ENCODE peak calls at places on chromosomes 11 and 22, in four cellular contexts. One of them, this sample, is unnamed.

GRCh38 chr11:18490319-18490718 is 34.7 kb downstream of the LDHAL6A start:
- DNase-seq in epithelial cell of esophagus: peak
- DNase-seq in endothelial cell: no peak
- DNase-seq in ovary: no peak
- DNase-seq in this sample: no peak

GRCh38 chr11:27532652-27533325 is 26.2 kb upstream of the LIN7C start:
- DNase-seq in ovary: no peak
- DNase-seq in endothelial cell: no peak
- DNase-seq in epithelial cell of esophagus: peak
- DNase-seq in this sample: no peak

GRCh38 chr11:111408789-111409727 is 30.0 kb upstream of the POU2AF1 start:
- DNase-seq in ovary: no peak
- DNase-seq in epithelial cell of esophagus: no peak
- DNase-seq in endothelial cell: no peak
- DNase-seq in this sample: no peak

GRCh38 chr11:104658177-104658576 is 240.1 kb downstream of the CASP12 start:
- DNase-seq in endothelial cell: no peak
- DNase-seq in epithelial cell of esophagus: no peak
- DNase-seq in ovary: no peak
- DNase-seq in this sample: no peak

GRCh38 chr11:61777234-61778090 is 14.9 kb downstream of the TMEM258 start:
- DNase-seq in epithelial cell of esophagus: no peak
- DNase-seq in endothelial cell: no peak
- DNase-seq in ovary: peak
- DNase-seq in this sample: no peak

GRCh38 chr11:58334708-58335107 is 24.2 kb downstream of the OR5B17 start:
- DNase-seq in epithelial cell of esophagus: peak
- DNase-seq in endothelial cell: no peak
- DNase-seq in ovary: no peak
- DNase-seq in this sample: peak

GRCh38 chr11:45816614-45817013 is 11.7 kb downstream of the SLC35C1 start:
- DNase-seq in ovary: no peak
- DNase-seq in endothelial cell: no peak
- DNase-seq in epithelial cell of esophagus: no peak
- DNase-seq in this sample: no peak

GRCh38 chr11:131686836-131687235 is 316.4 kb downstream of the NTM start:
- DNase-seq in epithelial cell of esophagus: no peak
- DNase-seq in endothelial cell: no peak
- DNase-seq in ovary: no peak
- DNase-seq in this sample: no peak

GRCh38 chr22:16988257-16988656 is 19.8 kb downstream of the GAB4 start:
- DNase-seq in ovary: no peak
- DNase-seq in endothelial cell: no peak
- DNase-seq in epithelial cell of esophagus: no peak
- DNase-seq in this sample: no peak

GRCh38 chr11:86460461-86461404 is 86.0 kb downstream of the CCDC81 start:
- DNase-seq in ovary: no peak
- DNase-seq in epithelial cell of esophagus: no peak
- DNase-seq in endothelial cell: no peak
- DNase-seq in this sample: no peak

GRCh38 chr11:120694706-120695105 is 183.2 kb downstream of the GRIK4 start:
- DNase-seq in epithelial cell of esophagus: no peak
- DNase-seq in endothelial cell: no peak
- DNase-seq in ovary: no peak
- DNase-seq in this sample: no peak

GRCh38 chr11:660681-661444 is 23.8 kb downstream of the DRD4 start:
- DNase-seq in endothelial cell: no peak
- DNase-seq in ovary: no peak
- DNase-seq in epithelial cell of esophagus: no peak
- DNase-seq in this sample: no peak

GRCh38 chr22:42427211-42427610 is 5.0 kb downstream of the NFAM1 start:
- DNase-seq in endothelial cell: no peak
- DNase-seq in ovary: no peak
- DNase-seq in epithelial cell of esophagus: no peak
- DNase-seq in this sample: no peak

GRCh38 chr22:40651563-40652501 is 15.3 kb upstream of the MRTFA start:
- DNase-seq in ovary: peak
- DNase-seq in epithelial cell of esophagus: peak
- DNase-seq in endothelial cell: no peak
- DNase-seq in this sample: peak

GRCh38 chr22:32130464-32130863 is 28.6 kb downstream of the C22orf42 start:
- DNase-seq in epithelial cell of esophagus: no peak
- DNase-seq in endothelial cell: no peak
- DNase-seq in ovary: no peak
- DNase-seq in this sample: no peak

GRCh38 chr11:118519549-118519948 is 7.7 kb upstream of the TTC36 start:
- DNase-seq in ovary: no peak
- DNase-seq in epithelial cell of esophagus: no peak
- DNase-seq in endothelial cell: no peak
- DNase-seq in this sample: no peak

GRCh38 chr22:49917997-49918910 is at the start of the genes ALG12 and CRELD2:
- DNase-seq in ovary: peak
- DNase-seq in endothelial cell: peak
- DNase-seq in epithelial cell of esophagus: peak
- DNase-seq in this sample: peak

GRCh38 chr11:121581607-121582006 is 128.8 kb upstream of the SORL1-AS1 start:
- DNase-seq in endothelial cell: no peak
- DNase-seq in ovary: no peak
- DNase-seq in epithelial cell of esophagus: no peak
- DNase-seq in this sample: no peak

GRCh38 chr11:120601566-120601965 is 90.0 kb downstream of the GRIK4 start:
- DNase-seq in ovary: no peak
- DNase-seq in epithelial cell of esophagus: no peak
- DNase-seq in endothelial cell: no peak
- DNase-seq in this sample: peak

GRCh38 chr22:44003776-44004460 is 20.2 kb upstream of the PARVB start:
- DNase-seq in ovary: no peak
- DNase-seq in endothelial cell: peak
- DNase-seq in epithelial cell of esophagus: no peak
- DNase-seq in this sample: no peak
- TF ChIP-seq CTCF in ovary: no peak
- TF ChIP-seq CTCF in endothelial cell: no peak
- TF ChIP-seq CTCF in epithelial cell of esophagus: no peak
- TF ChIP-seq CTCF in this sample: peak

GRCh38 chr11:10414181-10414580 is 40.9 kb upstream of the AMPD3 start:
- DNase-seq in endothelial cell: no peak
- DNase-seq in ovary: no peak
- DNase-seq in epithelial cell of esophagus: no peak
- DNase-seq in this sample: no peak

GRCh38 chr11:10414659-10415058 is 40.4 kb upstream of the AMPD3 start:
- DNase-seq in epithelial cell of esophagus: no peak
- DNase-seq in ovary: no peak
- DNase-seq in endothelial cell: peak
- DNase-seq in this sample: no peak

GRCh38 chr11:10413268-10413667 is 41.8 kb upstream of the AMPD3 start:
- DNase-seq in endothelial cell: no peak
- DNase-seq in epithelial cell of esophagus: peak
- DNase-seq in ovary: no peak
- DNase-seq in this sample: no peak

GRCh38 chr11:10418259-10418949 is 36.7 kb upstream of the AMPD3 start:
- DNase-seq in ovary: no peak
- DNase-seq in epithelial cell of esophagus: no peak
- DNase-seq in endothelial cell: no peak
- DNase-seq in this sample: no peak

GRCh38 chr11:10415817-10416392 is 39.2 kb upstream of the AMPD3 start:
- DNase-seq in ovary: no peak
- DNase-seq in epithelial cell of esophagus: no peak
- DNase-seq in endothelial cell: no peak
- DNase-seq in this sample: no peak
- TF ChIP-seq CTCF in ovary: no peak
- TF ChIP-seq CTCF in epithelial cell of esophagus: peak
- TF ChIP-seq CTCF in endothelial cell: no peak
- TF ChIP-seq CTCF in this sample: no peak

DNA sequence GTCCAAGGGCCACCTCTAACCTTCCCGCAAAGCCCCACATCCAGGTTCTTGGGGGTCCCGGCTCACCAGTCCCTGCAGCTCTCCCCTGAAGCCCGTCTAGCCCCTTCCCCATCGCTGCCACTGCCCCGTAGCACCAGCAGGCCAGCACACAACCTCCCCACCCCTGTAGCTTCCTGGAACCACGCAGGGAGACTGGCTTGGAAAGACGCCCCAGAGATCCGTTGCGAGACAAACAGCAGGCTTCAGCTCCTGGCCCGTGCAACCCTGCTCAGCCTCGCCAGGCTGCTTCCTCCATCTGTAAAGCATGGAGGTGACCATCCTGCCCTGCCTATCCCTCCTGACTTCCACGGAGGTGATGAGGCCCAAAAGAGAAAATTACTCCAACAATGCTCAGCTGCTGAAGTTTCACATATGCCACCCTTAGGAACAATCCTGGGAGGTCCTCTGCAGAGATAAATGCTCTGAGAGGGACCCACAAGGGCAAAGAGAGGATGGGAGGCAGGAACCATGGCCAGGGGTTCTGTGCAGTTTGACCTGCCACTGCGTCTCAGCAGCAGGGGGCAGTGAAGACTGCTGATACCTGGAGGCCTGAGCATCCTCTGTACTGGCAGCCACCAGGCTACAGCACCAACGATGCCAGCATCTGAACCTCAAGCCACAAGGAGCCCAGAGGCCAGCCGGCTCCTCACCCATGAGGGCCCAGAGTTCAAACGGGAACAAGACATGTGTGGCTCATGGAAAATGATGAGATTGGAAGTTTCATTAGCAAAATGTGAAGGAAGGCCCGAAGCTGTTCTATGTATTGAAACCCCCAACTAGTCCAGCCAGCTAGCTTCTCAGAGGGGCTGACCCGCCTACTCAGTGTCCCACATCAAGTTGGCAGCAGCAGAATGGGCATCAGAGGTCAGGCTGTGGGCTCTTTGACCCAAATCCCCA is 16.1 kb downstream of the DGCR2 start:
- DNase-seq in epithelial cell of esophagus: no peak
- DNase-seq in ovary: no peak
- DNase-seq in endothelial cell: peak
- DNase-seq in this sample: no peak
- TF ChIP-seq CTCF in epithelial cell of esophagus: peak
- TF ChIP-seq CTCF in ovary: no peak
- TF ChIP-seq CTCF in endothelial cell: no peak
- TF ChIP-seq CTCF in this sample: peak

GRCh38 chr22:28054622-28054871 is 135.5 kb upstream of the PITPNB start:
- DNase-seq in endothelial cell: no peak
- DNase-seq in epithelial cell of esophagus: no peak
- DNase-seq in ovary: no peak
- DNase-seq in this sample: no peak

GRCh38 chr22:28052818-28053217 is 133.8 kb upstream of the PITPNB start:
- DNase-seq in ovary: no peak
- DNase-seq in endothelial cell: no peak
- DNase-seq in epithelial cell of esophagus: no peak
- DNase-seq in this sample: no peak

GRCh38 chr22:28053871-28054621 is 135.0 kb upstream of the PITPNB start:
- DNase-seq in epithelial cell of esophagus: no peak
- DNase-seq in endothelial cell: no peak
- DNase-seq in ovary: no peak
- DNase-seq in this sample: no peak

GRCh38 chr22:28051091-28051786 is 132.2 kb upstream of the PITPNB start:
- DNase-seq in epithelial cell of esophagus: no peak
- DNase-seq in endothelial cell: no peak
- DNase-seq in ovary: no peak
- DNase-seq in this sample: no peak

DNA sequence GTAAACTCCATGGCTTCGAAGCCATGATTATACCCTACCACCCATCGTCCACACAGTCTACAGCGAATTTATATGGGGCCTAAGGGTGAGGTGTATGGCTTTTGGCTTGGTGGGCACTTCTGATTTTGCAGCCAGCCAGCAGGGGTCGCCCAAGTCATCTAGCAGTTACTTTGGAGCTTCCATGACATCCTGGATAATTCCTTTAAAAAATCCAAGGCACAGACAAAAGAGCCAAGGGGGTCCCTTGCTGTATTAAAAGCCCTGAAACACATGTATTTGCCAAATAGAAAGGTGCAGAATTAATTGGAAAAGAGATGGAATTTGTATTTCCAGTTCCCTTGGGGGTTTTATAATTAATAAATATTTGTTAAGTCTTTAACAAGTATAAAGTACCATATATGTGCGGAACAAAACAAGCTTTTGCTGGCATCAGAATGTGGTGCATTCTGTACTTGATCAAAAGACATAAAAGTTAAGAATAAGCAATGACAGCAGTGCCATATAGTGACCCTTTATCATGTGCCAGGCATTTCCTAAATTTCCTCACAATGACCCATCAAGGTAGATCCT is 132.8 kb upstream of the PITPNB start:
- DNase-seq in epithelial cell of esophagus: peak
- DNase-seq in ovary: peak
- DNase-seq in endothelial cell: peak
- DNase-seq in this sample: no peak
- TF ChIP-seq CTCF in epithelial cell of esophagus: peak
- TF ChIP-seq CTCF in ovary: peak
- TF ChIP-seq CTCF in endothelial cell: peak
- TF ChIP-seq CTCF in this sample: peak

DNA sequence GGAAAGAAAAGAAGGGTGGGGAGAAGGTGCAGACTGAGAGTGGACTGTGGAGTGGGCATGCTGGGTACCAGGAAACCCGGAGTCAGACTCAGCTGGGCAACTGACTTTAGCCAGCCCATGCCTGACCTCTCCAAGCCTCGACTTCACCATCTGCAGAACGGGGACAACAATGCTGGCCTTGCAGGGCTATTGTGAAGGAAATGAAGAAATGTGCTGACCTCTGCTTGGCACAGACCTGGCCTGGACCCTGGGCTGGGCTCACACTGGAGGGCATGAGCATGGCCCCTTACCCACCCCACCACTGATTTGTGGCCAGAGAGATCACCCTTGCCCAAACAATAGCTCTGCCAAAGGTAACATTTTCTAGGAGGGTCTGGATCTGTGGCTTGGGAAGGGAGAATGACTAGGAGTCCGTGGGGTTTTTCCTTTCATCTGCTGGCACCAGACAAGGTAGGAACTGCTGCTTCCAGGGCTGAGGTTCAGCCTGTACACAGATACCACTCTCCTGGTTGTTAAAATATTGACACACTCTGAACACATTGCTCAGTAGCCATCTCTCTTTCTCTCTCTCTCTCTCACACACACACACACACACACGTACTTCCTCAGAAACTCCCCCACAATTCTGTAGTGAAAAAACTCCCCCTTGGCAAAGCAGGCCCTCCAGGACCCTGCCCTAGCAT is 909 bp downstream of the MOGAT2 start:
- DNase-seq in endothelial cell: no peak
- DNase-seq in epithelial cell of esophagus: no peak
- DNase-seq in ovary: no peak
- DNase-seq in this sample: no peak
- TF ChIP-seq CTCF in endothelial cell: no peak
- TF ChIP-seq CTCF in epithelial cell of esophagus: no peak
- TF ChIP-seq CTCF in ovary: no peak
- TF ChIP-seq CTCF in this sample: no peak

GRCh38 chr11:31802000-31802551 is 9.0 kb downstream of the PAX6 start:
- DNase-seq in endothelial cell: no peak
- DNase-seq in ovary: no peak
- DNase-seq in epithelial cell of esophagus: no peak
- DNase-seq in this sample: no peak

GRCh38 chr11:31804439-31805036 is 6.6 kb downstream of the PAX6 start:
- DNase-seq in ovary: no peak
- DNase-seq in epithelial cell of esophagus: no peak
- DNase-seq in endothelial cell: no peak
- DNase-seq in this sample: no peak

GRCh38 chr11:31802609-31802989 is 8.5 kb downstream of the PAX6 start:
- DNase-seq in epithelial cell of esophagus: no peak
- DNase-seq in endothelial cell: peak
- DNase-seq in ovary: no peak
- DNase-seq in this sample: no peak

GRCh38 chr11:31803813-31804438 is 7.2 kb downstream of the PAX6 start:
- DNase-seq in epithelial cell of esophagus: no peak
- DNase-seq in endothelial cell: no peak
- DNase-seq in ovary: no peak
- DNase-seq in this sample: no peak

GRCh38 chr11:31802990-31803812 is 7.9 kb downstream of the PAX6 start:
- DNase-seq in epithelial cell of esophagus: no peak
- DNase-seq in endothelial cell: no peak
- DNase-seq in ovary: no peak
- DNase-seq in this sample: no peak
- TF ChIP-seq CTCF in epithelial cell of esophagus: no peak
- TF ChIP-seq CTCF in endothelial cell: no peak
- TF ChIP-seq CTCF in ovary: no peak
- TF ChIP-seq CTCF in this sample: no peak

This sample was measured in retinal pigment epithelial cell.